ENCODE peak calls at places on chromosomes 3 and 15, in seven cellular contexts. M is hepatic stellate cell; K is colonic mucosa; V is right cardiac atrium; I is fibroblast of pulmonary artery; O is activated T-helper 1 cell treated with anti-CD3 and anti-CD28 coated beads, Interleukin-2, amount 50 U/mL, for 16 hours; J is activated T-cell treated with anti-CD3 and anti-CD28 coated beads for 1 hour. Y is an unnamed sample.

GRCh38 chr3:126256256-126256655 is 75.9 kb upstream of the ALDH1L1 start:
- DNase-seq in M (peak), K (no peak), V (no peak), I (no peak), O (no peak), J (no peak), Y (no peak)

GRCh38 chr3:42804113-42804830 is at the start of gene HIGD1A:
- DNase-seq in M (peak), K (peak), V (peak), I (peak), O (peak), J (peak), Y (peak)

GRCh38 chr3:77254967-77255831 is 215.3 kb downstream of the ROBO2 start:
- DNase-seq in M (peak), K (peak), V (no peak), I (peak), O (no peak), J (no peak), Y (no peak)

GRCh38 chr3:42605550-42606173 is 5.2 kb downstream of the NKTR start:
- DNase-seq in M (no peak), K (no peak), V (no peak), I (no peak), O (no peak), J (no peak), Y (no peak)

GRCh38 chr3:51710631-51711351 is 3.9 kb downstream of the GRM2 start:
- DNase-seq in M (peak), K (no peak), V (no peak), I (no peak), O (no peak), J (no peak), Y (no peak)

GRCh38 chr3:158105124-158105709 is 1.0 kb downstream of the SHOX2 start:
- DNase-seq in M (no peak), K (no peak), V (peak), I (no peak), O (no peak), J (no peak), Y (no peak)

GRCh38 chr15:69665641-69666091 is 213.0 kb downstream of the RPLP1 start:
- DNase-seq in M (no peak), K (no peak), V (no peak), I (peak), O (no peak), J (no peak), Y (no peak)

GRCh38 chr3:99920530-99921376 is 103.1 kb downstream of the CMSS1 start:
- DNase-seq in M (peak), K (peak), V (peak), I (peak), O (no peak), J (no peak), Y (no peak)

GRCh38 chr15:55827204-55827603 is 84.3 kb upstream of the PRTG start:
- DNase-seq in M (no peak), K (no peak), V (no peak), I (no peak), O (no peak), J (no peak), Y (no peak)

GRCh38 chr3:36733162-36733696 is 31.1 kb downstream of the DCLK3 start:
- DNase-seq in M (no peak), K (no peak), V (no peak), I (no peak), O (no peak), J (no peak), Y (no peak)

GRCh38 chr3:66403268-66403990 is 97.4 kb downstream of the LRIG1 start:
- DNase-seq in M (no peak), K (no peak), V (no peak), I (no peak), O (no peak), J (no peak), Y (no peak)

GRCh38 chr3:153209596-153209995 is 47.6 kb downstream of the RAP2B start:
- DNase-seq in M (peak), K (no peak), V (no peak), I (peak), O (no peak), J (no peak), Y (no peak)

GRCh38 chr3:197003461-197004385 is 25.9 kb downstream of the MELTF start:
- DNase-seq in M (no peak), K (peak), V (peak), I (peak), O (no peak), J (peak), Y (no peak)

GRCh38 chr15:50377867-50378751 is 23.1 kb upstream of the GABPB1 start:
- DNase-seq in M (no peak), K (no peak), V (no peak), I (peak), O (no peak), J (no peak), Y (no peak)

GRCh38 chr3:184145120-184145524 is 10.0 kb downstream of the EIF2B5 start:
- DNase-seq in M (no peak), K (peak), V (peak), I (peak), O (no peak), J (no peak), Y (no peak)

GRCh38 chr15:71790081-71790480 is 20.3 kb upstream of the NR2E3 start:
- DNase-seq in M (no peak), K (peak), V (no peak), I (no peak), O (no peak), J (no peak), Y (no peak)

GRCh38 chr15:97168704-97169475 is 791.6 kb upstream of the ARRDC4 start:
- DNase-seq in M (no peak), K (no peak), V (no peak), I (no peak), O (no peak), J (no peak), Y (no peak)

GRCh38 chr15:69081310-69082004 is 67.0 kb downstream of the NOX5 start:
- DNase-seq in M (peak), K (no peak), V (peak), I (peak), O (no peak), J (no peak), Y (no peak)

GRCh38 chr3:39485547-39485946 is 18.1 kb downstream of the MOBP start:
- DNase-seq in M (no peak), K (no peak), V (no peak), I (no peak), O (no peak), J (no peak), Y (no peak)

GRCh38 chr15:96270581-96271172 is 59.8 kb upstream of the NR2F2 start:
- DNase-seq in M (no peak), K (no peak), V (no peak), I (peak), O (no peak), J (no peak), Y (no peak)

GRCh38 chr15:34855397-34855796 is 60.0 kb upstream of the ACTC1 start:
- DNase-seq in M (no peak), K (no peak), V (no peak), I (peak), O (no peak), J (no peak), Y (no peak)

GRCh38 chr3:17629400-17629799 is 113.0 kb downstream of the TBC1D5 start:
- DNase-seq in M (no peak), K (no peak), V (no peak), I (no peak), O (no peak), J (no peak), Y (no peak)

GRCh38 chr3:21645121-21645897 is 105.7 kb downstream of the ZNF385D start:
- DNase-seq in M (no peak), K (no peak), V (peak), I (peak), O (no peak), J (no peak), Y (no peak)

GRCh38 chr3:114824014-114824413 is 323.1 kb downstream of the ZBTB20 start:
- DNase-seq in M (no peak), K (no peak), V (no peak), I (no peak), O (no peak), J (no peak), Y (no peak)

GRCh38 chr3:149199474-149199873 is 22.2 kb downstream of the CP start:
- DNase-seq in M (no peak), K (no peak), V (no peak), I (peak), O (no peak), J (no peak), Y (no peak)

GRCh38 chr3:70916375-70917055 is 604.1 kb upstream of the MDFIC2 start:
- DNase-seq in M (no peak), K (no peak), V (no peak), I (no peak), O (no peak), J (no peak), Y (no peak)

GRCh38 chr3:195662-196061 is 901 bp upstream of the CHL1 start:
- DNase-seq in M (no peak), K (no peak), V (no peak), I (no peak), O (no peak), J (no peak), Y (no peak)

GRCh38 chr3:101362408-101362807 is 42.0 kb upstream of the IMPG2 start:
- DNase-seq in M (no peak), K (no peak), V (no peak), I (no peak), O (no peak), J (no peak), Y (no peak)

GRCh38 chr3:78516937-78517336 is 1250.9 kb downstream of the ROBO1 start:
- DNase-seq in M (no peak), K (no peak), V (no peak), I (no peak), O (no peak), J (no peak), Y (no peak)

GRCh38 chr15:97900006-97900405 is 60.5 kb upstream of the ARRDC4 start:
- DNase-seq in M (no peak), K (no peak), V (no peak), I (no peak), O (no peak), J (no peak), Y (no peak)

GRCh38 chr3:134367412-134367811 is 6.8 kb downstream of the AMOTL2 start:
- DNase-seq in M (no peak), K (peak), V (peak), I (no peak), O (no peak), J (no peak), Y (no peak)

GRCh38 chr3:25151497-25151896 is 276.6 kb upstream of the RARB start:
- DNase-seq in M (no peak), K (no peak), V (no peak), I (peak), O (no peak), J (no peak), Y (no peak)

GRCh38 chr3:64627471-64628321 is 60.1 kb downstream of the ADAMTS9 start:
- DNase-seq in M (no peak), K (no peak), V (no peak), I (no peak), O (no peak), J (no peak), Y (no peak)

GRCh38 chr15:48536681-48537091 is 108.8 kb downstream of the FBN1 start:
- DNase-seq in M (no peak), K (no peak), V (no peak), I (peak), O (no peak), J (no peak), Y (no peak)